ENCODE peak calls at places on chromosomes 2 and 18, in four cellular contexts. R, D, Y and U are unnamed samples.

GRCh38 chr2:98730053-98730850 is 680 bp downstream of the MGAT4A start:
- DNase-seq in R (no peak), Y (peak; percentile 69), D (no peak), U (peak; percentile 10)

GRCh38 chr2:106020032-106020431 is 174.1 kb downstream of the UXS1 start:
- DNase-seq in R (no peak), D (no peak), Y (no peak), U (no peak)

GRCh38 chr2:54724560-54725342 is 1.3 kb downstream of the EML6 start:
- DNase-seq in R (no peak), Y (no peak), D (peak; percentile 20), U (no peak)

GRCh38 chr2:195304310-195304709 is 352.7 kb upstream of the SLC39A10 start:
- DNase-seq in Y (no peak), R (peak; percentile 51), D (no peak), U (peak; percentile 49)

GRCh38 chr2:37189452-37190153 is 1.1 kb upstream of the SULT6B1 start:
- DNase-seq in R (peak; percentile 40), Y (peak; percentile 60), D (peak; percentile 74), U (peak; percentile 85)

GRCh38 chr2:162506706-162507105 is 162.8 kb downstream of the GCA start:
- DNase-seq in Y (no peak), D (no peak), R (no peak), U (no peak)

GRCh38 chr18:77129150-77129551 is 3.4 kb downstream of the MBP start:
- DNase-seq in D (no peak), Y (no peak), R (peak; percentile 31), U (no peak)

GRCh38 chr2:170341684-170342631 is 164.0 kb downstream of the MYO3B start:
- DNase-seq in R (no peak), D (no peak), Y (no peak), U (no peak)

GRCh38 chr2:25056391-25056821 is 14.5 kb downstream of the EFR3B start:
- DNase-seq in Y (no peak), D (no peak), R (no peak), U (no peak)

GRCh38 chr2:211055438-211055837 is 499.0 kb downstream of the CPS1 start:
- DNase-seq in D (no peak), Y (no peak), R (peak; percentile 53), U (peak; percentile 28)

GRCh38 chr2:190640124-190640523 is 8.8 kb upstream of the NAB1 start:
- DNase-seq in D (no peak), Y (no peak), R (no peak), U (no peak)

GRCh38 chr2:65199891-65200290 is 27.7 kb upstream of the ACTR2 start:
- DNase-seq in D (no peak), Y (no peak), R (no peak), U (no peak)

GRCh38 chr2:132902626-132903025 is 232.6 kb upstream of the LYPD1 start:
- DNase-seq in Y (no peak), R (no peak), D (no peak), U (no peak)

GRCh38 chr18:2978626-2979025 is 34.3 kb downstream of the LPIN2 start:
- DNase-seq in R (peak; percentile 22), D (peak; percentile 44), Y (no peak), U (peak; percentile 48)

GRCh38 chr2:82875891-82876290 is 1583.2 kb downstream of the SUCLG1 start:
- DNase-seq in R (no peak), Y (no peak), D (no peak), U (no peak)

GRCh38 chr2:119910566-119910965 is 102.3 kb upstream of the EPB41L5 start:
- DNase-seq in Y (no peak), R (no peak), D (no peak), U (no peak)

GRCh38 chr18:63553117-63553516 is 10.9 kb downstream of the SERPINB12 start:
- DNase-seq in Y (peak; percentile 49), D (no peak), R (peak; percentile 21), U (peak; percentile 32)

GRCh38 chr2:149313512-149313972 is 16.8 kb upstream of the LYPD6 start:
- DNase-seq in Y (no peak), R (peak; percentile 59), D (peak; percentile 68), U (peak; percentile 45)

GRCh38 chr2:71807969-71808451 is 339.7 kb downstream of the CYP26B1 start:
- DNase-seq in R (no peak), D (no peak), Y (peak; percentile 42), U (no peak)

GRCh38 chr2:30026091-30027055 is 105.0 kb upstream of the ALK start:
- DNase-seq in D (peak; percentile 50), Y (peak; percentile 50), R (peak; percentile 60), U (peak; percentile 50)

GRCh38 chr18:75070625-75071483 is 138.1 kb downstream of the PTGR3 start:
- DNase-seq in Y (peak; percentile 53), R (peak; percentile 65), D (peak; percentile 31), U (peak; percentile 61)

GRCh38 chr2:129760669-129761068 is 218.8 kb upstream of the RAB6C start:
- DNase-seq in Y (no peak), D (no peak), R (no peak), U (no peak)

GRCh38 chr2:29688429-29688828 is 233.0 kb downstream of the ALK start:
- DNase-seq in D (no peak), R (no peak), Y (no peak), U (no peak)